ENCODE peak calls at places on chromosomes 7 and 10, in five cellular contexts. One of them, this sample, is unnamed.

GRCh38 chr7:114412548-114412947 is 2.1 kb upstream of the FOXP2 start:
- DNase-seq in ovary: no peak
- DNase-seq in esophagus squamous epithelium: no peak
- DNase-seq in psoas muscle: no peak
- DNase-seq in A549: no peak
- DNase-seq in this sample: no peak

GRCh38 chr10:107740962-107741690 is 576.6 kb upstream of the SORCS1 start:
- DNase-seq in ovary: no peak
- DNase-seq in esophagus squamous epithelium: no peak
- DNase-seq in psoas muscle: no peak
- DNase-seq in A549: no peak
- DNase-seq in this sample: no peak

GRCh38 chr10:34290412-34291082 is 524.5 kb downstream of the PARD3 start:
- DNase-seq in ovary: no peak
- DNase-seq in esophagus squamous epithelium: no peak
- DNase-seq in psoas muscle: peak
- DNase-seq in A549: no peak
- DNase-seq in this sample: no peak

GRCh38 chr7:85851571-85852193 is 664.8 kb upstream of the SEMA3D start:
- DNase-seq in ovary: no peak
- DNase-seq in esophagus squamous epithelium: no peak
- DNase-seq in psoas muscle: no peak
- DNase-seq in A549: peak
- DNase-seq in this sample: no peak

GRCh38 chr10:91219371-91220193 is 881 bp upstream of the PCGF5 start:
- DNase-seq in ovary: no peak
- DNase-seq in esophagus squamous epithelium: no peak
- DNase-seq in psoas muscle: no peak
- DNase-seq in A549: no peak
- DNase-seq in this sample: no peak

GRCh38 chr7:37467017-37467416 is 18.4 kb upstream of the ELMO1 start:
- DNase-seq in ovary: no peak
- DNase-seq in esophagus squamous epithelium: no peak
- DNase-seq in psoas muscle: no peak
- DNase-seq in A549: no peak
- DNase-seq in this sample: no peak

GRCh38 chr10:72314263-72314662 is 40.5 kb downstream of the DNAJB12 start:
- DNase-seq in ovary: no peak
- DNase-seq in esophagus squamous epithelium: no peak
- DNase-seq in psoas muscle: no peak
- DNase-seq in A549: no peak
- DNase-seq in this sample: no peak

GRCh38 chr10:69130251-69130650 is 6.3 kb downstream of the VPS26A start:
- DNase-seq in ovary: no peak
- DNase-seq in esophagus squamous epithelium: no peak
- DNase-seq in psoas muscle: no peak
- DNase-seq in A549: no peak
- DNase-seq in this sample: no peak

GRCh38 chr7:18445483-18445882 is 50.1 kb upstream of the HDAC9 start:
- DNase-seq in ovary: no peak
- DNase-seq in esophagus squamous epithelium: no peak
- DNase-seq in psoas muscle: no peak
- DNase-seq in A549: no peak
- DNase-seq in this sample: no peak

GRCh38 chr10:101778151-101778780 is 2.4 kb upstream of the FGF8 start:
- DNase-seq in ovary: no peak
- DNase-seq in esophagus squamous epithelium: no peak
- DNase-seq in psoas muscle: no peak
- DNase-seq in A549: no peak
- DNase-seq in this sample: no peak

GRCh38 chr7:16695621-16696237 is 49.7 kb downstream of the BZW2 start:
- DNase-seq in ovary: no peak
- DNase-seq in esophagus squamous epithelium: no peak
- DNase-seq in psoas muscle: no peak
- DNase-seq in A549: peak
- DNase-seq in this sample: no peak

GRCh38 chr7:137681657-137682562 is 164.9 kb downstream of the DGKI start:
- DNase-seq in ovary: no peak
- DNase-seq in esophagus squamous epithelium: no peak
- DNase-seq in psoas muscle: no peak
- DNase-seq in A549: no peak
- DNase-seq in this sample: no peak

GRCh38 chr7:100582650-100583049 is 3.3 kb downstream of the LRCH4 start:
- DNase-seq in ovary: no peak
- DNase-seq in esophagus squamous epithelium: no peak
- DNase-seq in psoas muscle: no peak
- DNase-seq in A549: no peak
- DNase-seq in this sample: no peak

GRCh38 chr7:18290223-18290622 is 205.3 kb upstream of the HDAC9 start:
- DNase-seq in ovary: no peak
- DNase-seq in esophagus squamous epithelium: no peak
- DNase-seq in psoas muscle: no peak
- DNase-seq in A549: no peak
- DNase-seq in this sample: no peak

GRCh38 chr7:91288208-91288824 is 24.1 kb downstream of the FZD1 start:
- DNase-seq in ovary: no peak
- DNase-seq in esophagus squamous epithelium: no peak
- DNase-seq in psoas muscle: peak
- DNase-seq in A549: peak
- DNase-seq in this sample: peak

GRCh38 chr7:98470131-98470985 is 69.5 kb upstream of the BAIAP2L1 start:
- DNase-seq in ovary: no peak
- DNase-seq in esophagus squamous epithelium: no peak
- DNase-seq in psoas muscle: peak
- DNase-seq in A549: peak
- DNase-seq in this sample: no peak

GRCh38 chr7:82527831-82528230 is 84.3 kb upstream of the CACNA2D1 start:
- DNase-seq in ovary: no peak
- DNase-seq in esophagus squamous epithelium: no peak
- DNase-seq in psoas muscle: no peak
- DNase-seq in A549: no peak
- DNase-seq in this sample: no peak

GRCh38 chr7:6639032-6639431 is 1.9 kb downstream of the ZNF316 start:
- DNase-seq in ovary: no peak
- DNase-seq in esophagus squamous epithelium: no peak
- DNase-seq in psoas muscle: no peak
- DNase-seq in A549: no peak
- DNase-seq in this sample: no peak

GRCh38 chr10:102801496-102801895 is 35.7 kb downstream of the CYP17A1 start:
- DNase-seq in ovary: no peak
- DNase-seq in esophagus squamous epithelium: no peak
- DNase-seq in psoas muscle: no peak
- DNase-seq in A549: no peak
- DNase-seq in this sample: no peak

GRCh38 chr10:83310688-83311087 is 828.6 kb upstream of the GHITM start:
- DNase-seq in ovary: no peak
- DNase-seq in esophagus squamous epithelium: no peak
- DNase-seq in psoas muscle: no peak
- DNase-seq in A549: no peak
- DNase-seq in this sample: no peak

DNA sequence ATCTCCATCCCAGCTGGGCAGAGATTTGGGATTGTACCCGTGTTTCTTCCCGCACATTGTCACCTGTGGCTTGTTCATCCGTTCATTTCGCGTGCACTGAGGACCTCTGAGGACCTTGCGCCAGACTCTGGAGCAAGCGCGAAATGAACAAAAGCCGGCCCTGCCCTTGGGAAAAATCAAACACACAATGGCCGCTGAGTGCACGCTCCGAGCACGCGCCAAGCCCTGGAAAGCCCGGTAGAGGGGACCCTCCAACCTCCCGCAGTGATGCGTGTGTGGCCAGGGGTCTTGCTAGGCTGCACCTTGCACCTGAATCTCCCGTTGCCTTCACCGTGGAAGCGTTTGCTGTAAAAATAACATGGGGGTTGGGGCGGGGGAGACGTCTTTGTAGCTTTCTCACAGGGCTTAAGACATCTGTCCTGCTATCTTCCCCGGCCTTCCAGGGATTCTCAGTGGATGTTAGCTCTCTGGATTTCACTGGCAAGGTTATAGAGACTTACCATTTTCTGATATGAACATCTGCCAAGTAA is 37.4 kb downstream of the ZNF777 start:
- DNase-seq in ovary: no peak
- DNase-seq in esophagus squamous epithelium: no peak
- DNase-seq in psoas muscle: no peak
- DNase-seq in A549: no peak
- DNase-seq in this sample: no peak
- H3K27ac ChIP-seq in ovary: no peak
- H3K27ac ChIP-seq in esophagus squamous epithelium: no peak
- H3K27ac ChIP-seq in psoas muscle: no peak
- H3K27ac ChIP-seq in A549: no peak
- H3K27ac ChIP-seq in this sample: no peak

DNA sequence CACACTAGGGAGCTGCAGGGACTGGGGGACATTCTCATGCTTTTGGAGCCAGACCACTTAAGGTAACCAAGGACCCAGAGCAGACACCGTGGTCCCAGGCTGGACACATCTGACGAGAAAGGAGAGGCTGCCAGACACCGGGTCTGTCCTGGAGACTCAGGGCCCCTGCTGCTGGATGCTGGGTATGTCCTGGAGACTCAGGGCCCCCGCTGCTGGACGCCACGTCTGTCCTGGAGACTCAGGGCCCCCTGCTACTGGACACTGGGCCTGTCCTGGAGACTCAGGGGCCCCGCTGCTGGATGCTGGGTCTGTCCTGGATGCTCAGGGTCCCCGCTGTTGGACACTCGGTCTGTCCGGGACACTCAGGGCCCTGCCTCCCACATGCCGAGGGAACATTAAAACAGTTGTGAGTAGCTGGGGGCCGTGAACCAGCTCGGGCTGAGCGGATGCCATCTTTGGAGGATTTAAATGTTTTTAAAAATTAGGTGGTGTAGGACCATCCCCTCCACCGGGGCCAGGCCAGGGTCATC is 249.7 kb downstream of the DNAJB6 start:
- DNase-seq in ovary: no peak
- DNase-seq in esophagus squamous epithelium: no peak
- DNase-seq in psoas muscle: no peak
- DNase-seq in A549: no peak
- DNase-seq in this sample: no peak
- H3K27ac ChIP-seq in ovary: no peak
- H3K27ac ChIP-seq in esophagus squamous epithelium: no peak
- H3K27ac ChIP-seq in psoas muscle: no peak
- H3K27ac ChIP-seq in A549: no peak
- H3K27ac ChIP-seq in this sample: no peak

GRCh38 chr10:77869626-77870420 is 56.7 kb downstream of the DLG5 start:
- DNase-seq in ovary: no peak
- DNase-seq in esophagus squamous epithelium: no peak
- DNase-seq in psoas muscle: no peak
- DNase-seq in A549: no peak
- DNase-seq in this sample: no peak

GRCh38 chr10:77872947-77873557 is 53.5 kb downstream of the DLG5 start:
- DNase-seq in ovary: no peak
- DNase-seq in esophagus squamous epithelium: no peak
- DNase-seq in psoas muscle: no peak
- DNase-seq in A549: no peak
- DNase-seq in this sample: no peak

GRCh38 chr10:77873558-77874380 is 52.8 kb downstream of the DLG5 start:
- DNase-seq in ovary: peak
- DNase-seq in esophagus squamous epithelium: no peak
- DNase-seq in psoas muscle: peak
- DNase-seq in A549: peak
- DNase-seq in this sample: no peak

GRCh38 chr10:77874872-77875271 is 51.7 kb downstream of the DLG5 start:
- DNase-seq in ovary: no peak
- DNase-seq in esophagus squamous epithelium: no peak
- DNase-seq in psoas muscle: no peak
- DNase-seq in A549: no peak
- DNase-seq in this sample: no peak

GRCh38 chr10:77872151-77872946 is 54.2 kb downstream of the DLG5 start:
- DNase-seq in ovary: peak
- DNase-seq in esophagus squamous epithelium: no peak
- DNase-seq in psoas muscle: peak
- DNase-seq in A549: no peak
- DNase-seq in this sample: peak
- H3K27ac ChIP-seq in ovary: peak
- H3K27ac ChIP-seq in esophagus squamous epithelium: peak
- H3K27ac ChIP-seq in psoas muscle: no peak
- H3K27ac ChIP-seq in A549: no peak
- H3K27ac ChIP-seq in this sample: peak

DNA sequence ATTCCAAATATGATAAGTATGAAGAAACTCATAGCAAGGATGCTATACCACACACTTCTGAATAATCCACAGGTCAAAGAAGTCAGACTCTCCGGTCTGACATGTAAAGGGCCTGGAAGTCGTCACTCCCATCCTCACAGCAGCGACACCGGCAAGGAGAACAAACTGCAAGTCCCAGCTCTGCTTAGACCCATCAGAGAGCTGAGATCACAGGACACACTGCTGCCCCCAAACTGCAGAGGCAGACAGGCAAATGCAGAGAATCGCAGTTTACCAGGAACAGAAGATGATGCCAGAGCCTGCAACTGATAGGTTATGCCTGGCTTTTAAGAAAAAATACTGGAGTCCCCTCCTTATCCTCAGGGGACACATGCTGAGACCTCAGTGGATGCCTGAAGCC is 62.1 kb downstream of the AMZ1 start:
- DNase-seq in ovary: no peak
- DNase-seq in esophagus squamous epithelium: no peak
- DNase-seq in psoas muscle: no peak
- DNase-seq in A549: no peak
- DNase-seq in this sample: no peak
- H3K27ac ChIP-seq in ovary: peak
- H3K27ac ChIP-seq in esophagus squamous epithelium: no peak
- H3K27ac ChIP-seq in psoas muscle: no peak
- H3K27ac ChIP-seq in A549: no peak
- H3K27ac ChIP-seq in this sample: no peak

This sample was measured in substantia nigra.